ENCODE peak calls at places on chromosomes 4 and X, in seven cellular contexts. E is tibial artery, Q is cardiac muscle cell, C is MCF 10A, H is mammary epithelial cell, F is psoas muscle, X is IMR-90. Y is an unnamed sample.

GRCh38 chrX:149937881-149938426 is 337 bp downstream of the EOLA2 start:
- DNase-seq in E (peak), Q (no peak), C (no peak), H (no peak), F (peak), X (peak), Y (no peak)

GRCh38 chr4:108270466-108271450 is 102.0 kb upstream of the LEF1 start:
- DNase-seq in E (no peak), Q (no peak), C (peak), H (peak), F (no peak), X (peak), Y (peak)

GRCh38 chrX:130245441-130245840 is 23.3 kb downstream of the ZNF280C start:
- DNase-seq in E (no peak), Q (no peak), C (no peak), H (no peak), F (no peak), X (peak), Y (no peak)

GRCh38 chr4:25756503-25756902 is 100.9 kb downstream of the SLC34A2 start:
- DNase-seq in E (no peak), Q (no peak), C (no peak), H (no peak), F (no peak), X (peak), Y (no peak)

GRCh38 chr4:62953752-62954151 is 1455.5 kb downstream of the TECRL start:
- DNase-seq in E (no peak), Q (no peak), C (no peak), H (no peak), F (no peak), X (no peak), Y (no peak)

GRCh38 chr4:51880016-51880915 is 37.3 kb downstream of the DCUN1D4 start:
- DNase-seq in E (no peak), Q (no peak), C (no peak), H (peak), F (no peak), X (peak), Y (no peak)

GRCh38 chr4:80434238-80434637 is 98.7 kb downstream of the CFAP299 start:
- DNase-seq in E (no peak), Q (no peak), C (no peak), H (no peak), F (no peak), X (peak), Y (peak)

GRCh38 chr4:103199009-103199408 is 866 bp upstream of the CENPE start:
- DNase-seq in E (no peak), Q (no peak), C (no peak), H (no peak), F (no peak), X (no peak), Y (no peak)

GRCh38 chrX:39140581-39140980 is 339.3 kb downstream of the MID1IP1 start:
- DNase-seq in E (no peak), Q (no peak), C (no peak), H (no peak), F (no peak), X (no peak), Y (no peak)

GRCh38 chr4:188023682-188024081 is 28.1 kb downstream of the ZFP42 start:
- DNase-seq in E (no peak), Q (no peak), C (peak), H (peak), F (no peak), X (peak), Y (no peak)

GRCh38 chrX:56499372-56499771 is 64.1 kb upstream of the UBQLN2 start:
- DNase-seq in E (no peak), Q (no peak), C (peak), H (peak), F (no peak), X (no peak), Y (peak)

GRCh38 chrX:49878128-49878833 is 1.0 kb upstream of the USP27X start:
- DNase-seq in E (no peak), Q (no peak), C (no peak), H (no peak), F (no peak), X (no peak), Y (no peak)

GRCh38 chr4:113683143-113683542 is 78.4 kb downstream of the CAMK2D start:
- DNase-seq in E (no peak), Q (no peak), C (no peak), H (peak), F (no peak), X (no peak), Y (peak)

GRCh38 chr4:121952290-121952689 is 430 bp upstream of the TRPC3 start:
- DNase-seq in E (no peak), Q (peak), C (no peak), H (no peak), F (no peak), X (no peak), Y (no peak)

GRCh38 chr4:151678048-151678853 is 82.6 kb downstream of the GATB start:
- DNase-seq in E (no peak), Q (no peak), C (no peak), H (no peak), F (no peak), X (no peak), Y (no peak)

GRCh38 chr4:170497105-170497504 is 407.3 kb upstream of the AADAT start:
- DNase-seq in E (no peak), Q (no peak), C (peak), H (peak), F (no peak), X (no peak), Y (no peak)

GRCh38 chr4:79413486-79413885 is 5.5 kb upstream of the GK2 start:
- DNase-seq in E (no peak), Q (no peak), C (no peak), H (no peak), F (no peak), X (no peak), Y (no peak)

GRCh38 chr4:4254666-4255065 is 6.6 kb upstream of the TMEM128 start:
- DNase-seq in E (no peak), Q (no peak), C (no peak), H (no peak), F (no peak), X (no peak), Y (no peak)

GRCh38 chr4:121551271-121551670 is 145.5 kb downstream of the ANXA5 start:
- DNase-seq in E (no peak), Q (no peak), C (peak), H (peak), F (no peak), X (no peak), Y (peak)

GRCh38 chrX:9356846-9357245 is 108.0 kb upstream of the TBL1X start:
- DNase-seq in E (no peak), Q (no peak), C (no peak), H (no peak), F (no peak), X (peak), Y (no peak)

GRCh38 chr4:110609044-110609750 is 13.7 kb downstream of the PITX2 start:
- DNase-seq in E (no peak), Q (no peak), C (no peak), H (no peak), F (no peak), X (no peak), Y (no peak)

GRCh38 chrX:73563740-73564073 is 710 bp downstream of the CHIC1 start:
- DNase-seq in E (no peak), Q (no peak), C (peak), H (no peak), F (no peak), X (no peak), Y (peak)

GRCh38 chrX:65607070-65607742 is 60.2 kb upstream of the MSN start:
- DNase-seq in E (no peak), Q (no peak), C (peak), H (peak), F (no peak), X (peak), Y (peak)

GRCh38 chr4:159229164-159229563 is 126.3 kb downstream of the RAPGEF2 start:
- DNase-seq in E (no peak), Q (peak), C (peak), H (peak), F (no peak), X (peak), Y (peak)

GRCh38 chrX:13087322-13088154 is 43.1 kb upstream of the FAM9C start:
- DNase-seq in E (no peak), Q (no peak), C (peak), H (peak), F (no peak), X (peak), Y (peak)

GRCh38 chr4:20816287-20816686 is 116.0 kb downstream of the PACRGL start:
- DNase-seq in E (no peak), Q (no peak), C (no peak), H (no peak), F (no peak), X (no peak), Y (no peak)

GRCh38 chrX:110825972-110826371 is 30.4 kb upstream of the CHRDL1 start:
- DNase-seq in E (no peak), Q (no peak), C (no peak), H (no peak), F (no peak), X (no peak), Y (no peak)

GRCh38 chr4:16642897-16643296 is 255.5 kb downstream of the LDB2 start:
- DNase-seq in E (no peak), Q (no peak), C (peak), H (no peak), F (no peak), X (no peak), Y (no peak)

GRCh38 chr4:118381902-118382301 is 29.1 kb upstream of the PRSS12 start:
- DNase-seq in E (no peak), Q (no peak), C (no peak), H (no peak), F (no peak), X (peak), Y (no peak)

GRCh38 chr4:87532109-87532508 is 2.9 kb upstream of the SPARCL1 start:
- DNase-seq in E (no peak), Q (no peak), C (no peak), H (no peak), F (no peak), X (no peak), Y (no peak)

GRCh38 chrX:123173833-123174232 is 10.2 kb upstream of the GRIA3 start:
- DNase-seq in E (no peak), Q (no peak), C (peak), H (no peak), F (no peak), X (no peak), Y (peak)
- TF ChIP-seq CTCF in E (no peak), Q (no peak), C (no peak), H (peak), F (no peak), X (peak), Y (no peak)

GRCh38 chr4:100508691-100509090 is 9.1 kb downstream of the EMCN start:
- DNase-seq in E (no peak), Q (no peak), C (no peak), H (no peak), F (no peak), X (no peak), Y (no peak)

GRCh38 chr4:100509386-100509785 is 8.4 kb downstream of the EMCN start:
- DNase-seq in E (no peak), Q (no peak), C (no peak), H (no peak), F (no peak), X (no peak), Y (no peak)

GRCh38 chr4:100504086-100504874 is 13.5 kb downstream of the EMCN start:
- DNase-seq in E (no peak), Q (no peak), C (no peak), H (no peak), F (no peak), X (no peak), Y (no peak)
- TF ChIP-seq CTCF in E (no peak), Q (no peak), C (no peak), H (no peak), F (no peak), X (no peak), Y (no peak)

DNA sequence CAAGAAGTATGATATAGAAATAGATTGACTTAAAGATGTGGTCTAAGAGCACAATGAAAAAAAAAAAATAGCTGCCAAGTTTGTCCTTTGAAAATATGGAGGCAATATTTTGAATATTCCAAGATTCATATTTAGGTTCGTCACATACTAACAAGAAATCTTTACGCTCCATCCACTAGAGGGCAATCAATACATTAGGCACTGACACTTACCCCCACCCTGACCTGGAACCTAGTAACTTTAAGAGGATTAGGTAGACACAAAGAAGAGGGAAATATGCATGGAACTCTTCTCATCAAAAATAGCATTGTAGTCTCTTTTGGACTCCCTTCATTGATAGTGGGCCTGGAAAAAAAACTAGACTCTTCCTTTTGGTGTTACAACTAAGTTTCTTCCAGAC is 1108.1 kb downstream of the PCDH19 start:
- DNase-seq in E (no peak), Q (peak), C (peak), H (no peak), F (no peak), X (no peak), Y (peak)
- TF ChIP-seq CTCF in E (no peak), Q (no peak), C (peak), H (peak), F (peak), X (no peak), Y (peak)

GRCh38 chr4:8412288-8412687 is 28.2 kb downstream of the ACOX3 start:
- DNase-seq in E (no peak), Q (no peak), C (no peak), H (no peak), F (no peak), X (no peak), Y (no peak)

GRCh38 chr4:8409271-8410065 is 31.1 kb downstream of the ACOX3 start:
- DNase-seq in E (no peak), Q (no peak), C (no peak), H (peak), F (no peak), X (no peak), Y (no peak)

GRCh38 chr4:8411351-8412180 is 29.0 kb downstream of the ACOX3 start:
- DNase-seq in E (no peak), Q (no peak), C (no peak), H (no peak), F (no peak), X (no peak), Y (no peak)

GRCh38 chr4:8410066-8410600 is 30.4 kb downstream of the ACOX3 start:
- DNase-seq in E (no peak), Q (no peak), C (no peak), H (no peak), F (no peak), X (no peak), Y (no peak)

DNA sequence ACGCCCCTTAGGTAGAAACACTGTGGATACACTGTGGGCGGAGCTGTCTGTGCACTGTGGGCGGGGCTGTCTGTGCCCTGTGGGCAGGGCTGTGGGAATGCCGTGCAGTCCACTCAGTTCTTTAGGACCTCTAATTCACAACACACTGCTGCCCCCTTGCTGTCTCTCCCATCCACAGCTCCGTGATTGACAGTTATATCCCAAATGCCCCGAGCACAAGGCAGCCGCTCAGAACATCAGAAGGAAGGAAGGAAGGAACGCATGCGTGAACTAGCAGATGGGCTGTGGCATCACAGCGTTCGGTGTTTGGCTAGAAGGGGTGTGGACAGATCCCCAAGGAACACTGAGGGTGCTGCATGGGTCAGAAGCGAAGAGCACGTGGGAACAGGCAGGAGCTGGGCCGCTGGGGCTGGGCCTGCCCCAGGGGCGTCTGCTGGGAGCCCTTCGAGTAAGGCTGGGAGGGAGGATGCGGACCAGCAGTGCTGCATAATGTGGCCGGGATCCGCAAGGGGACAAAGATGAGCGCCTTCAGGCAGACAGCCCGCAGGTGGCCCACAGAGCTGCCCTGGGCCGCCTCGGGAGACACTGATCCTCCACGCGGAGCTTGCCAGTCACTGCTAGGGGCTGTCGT is 29.8 kb downstream of the ACOX3 start:
- DNase-seq in E (peak), Q (peak), C (peak), H (peak), F (peak), X (peak), Y (peak)
- TF ChIP-seq CTCF in E (peak), Q (peak), C (no peak), H (peak), F (peak), X (peak), Y (peak)

Y was measured in bronchial epithelial cell.